ENCODE peak calls at places on chromosomes 12 and 14, in four cellular contexts. One of them, this sample, is unnamed.

GRCh38 chr12:50550530-50551223 is 45.9 kb downstream of the DIP2B start:
- DNase-seq in fibroblast of lung: no peak
- DNase-seq in cardiac fibroblast: peak
- DNase-seq in brain microvascular endothelial cell: no peak
- DNase-seq in this sample: no peak

GRCh38 chr12:104951759-104952509 is 6.2 kb downstream of the SLC41A2 start:
- DNase-seq in fibroblast of lung: peak
- DNase-seq in cardiac fibroblast: peak
- DNase-seq in brain microvascular endothelial cell: peak
- DNase-seq in this sample: no peak

GRCh38 chr14:85087201-85087600 is 442.7 kb upstream of the FLRT2 start:
- DNase-seq in fibroblast of lung: peak
- DNase-seq in cardiac fibroblast: peak
- DNase-seq in brain microvascular endothelial cell: no peak
- DNase-seq in this sample: no peak

GRCh38 chr12:85036736-85037135 is 585 bp downstream of the LRRIQ1 start:
- DNase-seq in fibroblast of lung: no peak
- DNase-seq in cardiac fibroblast: no peak
- DNase-seq in brain microvascular endothelial cell: no peak
- DNase-seq in this sample: no peak

GRCh38 chr12:104462931-104463339 is 6.2 kb downstream of the CHST11 start:
- DNase-seq in fibroblast of lung: no peak
- DNase-seq in cardiac fibroblast: no peak
- DNase-seq in brain microvascular endothelial cell: no peak
- DNase-seq in this sample: no peak

GRCh38 chr14:24513009-24513408 is 4.9 kb upstream of the CMA1 start:
- DNase-seq in fibroblast of lung: no peak
- DNase-seq in cardiac fibroblast: peak
- DNase-seq in brain microvascular endothelial cell: no peak
- DNase-seq in this sample: no peak

GRCh38 chr12:30105505-30105904 is 321.8 kb upstream of the TMTC1 start:
- DNase-seq in fibroblast of lung: no peak
- DNase-seq in cardiac fibroblast: no peak
- DNase-seq in brain microvascular endothelial cell: no peak
- DNase-seq in this sample: no peak

GRCh38 chr12:107492393-107493134 is 193.0 kb upstream of the PWP1 start:
- DNase-seq in fibroblast of lung: no peak
- DNase-seq in cardiac fibroblast: no peak
- DNase-seq in brain microvascular endothelial cell: no peak
- DNase-seq in this sample: no peak

GRCh38 chr12:13154851-13155250 is 41.7 kb upstream of the EMP1 start:
- DNase-seq in fibroblast of lung: no peak
- DNase-seq in cardiac fibroblast: no peak
- DNase-seq in brain microvascular endothelial cell: no peak
- DNase-seq in this sample: no peak

GRCh38 chr12:53497461-53497860 is 1.8 kb downstream of the MAP3K12 start:
- DNase-seq in fibroblast of lung: no peak
- DNase-seq in cardiac fibroblast: no peak
- DNase-seq in brain microvascular endothelial cell: no peak
- DNase-seq in this sample: no peak

GRCh38 chr12:51678086-51678724 is 87.2 kb downstream of the SCN8A start:
- DNase-seq in fibroblast of lung: peak
- DNase-seq in cardiac fibroblast: peak
- DNase-seq in brain microvascular endothelial cell: peak
- DNase-seq in this sample: peak

GRCh38 chr12:5440973-5441372 is 9.1 kb downstream of the NTF3 start:
- DNase-seq in fibroblast of lung: no peak
- DNase-seq in cardiac fibroblast: no peak
- DNase-seq in brain microvascular endothelial cell: no peak
- DNase-seq in this sample: no peak

GRCh38 chr14:75339059-75339458 is 60.4 kb downstream of the FOS start:
- DNase-seq in fibroblast of lung: peak
- DNase-seq in cardiac fibroblast: peak
- DNase-seq in brain microvascular endothelial cell: no peak
- DNase-seq in this sample: no peak

GRCh38 chr14:89340200-89340667 is 76.8 kb downstream of the FOXN3 start:
- DNase-seq in fibroblast of lung: peak
- DNase-seq in cardiac fibroblast: peak
- DNase-seq in brain microvascular endothelial cell: no peak
- DNase-seq in this sample: no peak

GRCh38 chr14:86942939-86943338 is 1050.0 kb downstream of the GALC start:
- DNase-seq in fibroblast of lung: no peak
- DNase-seq in cardiac fibroblast: no peak
- DNase-seq in brain microvascular endothelial cell: no peak
- DNase-seq in this sample: no peak

GRCh38 chr12:131091413-131091975 is 137.8 kb downstream of the ADGRD1 start:
- DNase-seq in fibroblast of lung: no peak
- DNase-seq in cardiac fibroblast: peak
- DNase-seq in brain microvascular endothelial cell: no peak
- DNase-seq in this sample: no peak

GRCh38 chr14:96363751-96364336 is 518 bp downstream of the GSKIP start:
- DNase-seq in fibroblast of lung: peak
- DNase-seq in cardiac fibroblast: peak
- DNase-seq in brain microvascular endothelial cell: peak
- DNase-seq in this sample: no peak

GRCh38 chr14:54174437-54174836 is 217.8 kb upstream of the BMP4 start:
- DNase-seq in fibroblast of lung: peak
- DNase-seq in cardiac fibroblast: no peak
- DNase-seq in brain microvascular endothelial cell: no peak
- DNase-seq in this sample: no peak

GRCh38 chr12:17954788-17955187 is 135.2 kb downstream of the RERGL start:
- DNase-seq in fibroblast of lung: no peak
- DNase-seq in cardiac fibroblast: peak
- DNase-seq in brain microvascular endothelial cell: no peak
- DNase-seq in this sample: no peak

GRCh38 chr14:88005050-88005481 is at the start of gene GPR65:
- DNase-seq in fibroblast of lung: no peak
- DNase-seq in cardiac fibroblast: peak
- DNase-seq in brain microvascular endothelial cell: no peak
- DNase-seq in this sample: no peak

GRCh38 chr12:75870878-75871277 is 160.7 kb downstream of the PHLDA1 start:
- DNase-seq in fibroblast of lung: peak
- DNase-seq in cardiac fibroblast: peak
- DNase-seq in brain microvascular endothelial cell: no peak
- DNase-seq in this sample: no peak

GRCh38 chr12:114440450-114441383 is 34.8 kb upstream of the TBX5 start:
- DNase-seq in fibroblast of lung: no peak
- DNase-seq in cardiac fibroblast: no peak
- DNase-seq in brain microvascular endothelial cell: no peak
- DNase-seq in this sample: no peak

GRCh38 chr14:54603362-54603761 is 36.4 kb downstream of the SAMD4A start:
- DNase-seq in fibroblast of lung: peak
- DNase-seq in cardiac fibroblast: peak
- DNase-seq in brain microvascular endothelial cell: no peak
- DNase-seq in this sample: no peak

GRCh38 chr12:55188974-55189556 is 31.8 kb upstream of the OR10A7 start:
- DNase-seq in fibroblast of lung: peak
- DNase-seq in cardiac fibroblast: peak
- DNase-seq in brain microvascular endothelial cell: peak
- DNase-seq in this sample: peak

GRCh38 chr12:29163146-29163545 is 14.1 kb downstream of the FAR2 start:
- DNase-seq in fibroblast of lung: no peak
- DNase-seq in cardiac fibroblast: no peak
- DNase-seq in brain microvascular endothelial cell: no peak
- DNase-seq in this sample: no peak

GRCh38 chr12:69415471-69416275 is 54.5 kb upstream of the FRS2 start:
- DNase-seq in fibroblast of lung: peak
- DNase-seq in cardiac fibroblast: peak
- DNase-seq in brain microvascular endothelial cell: peak
- DNase-seq in this sample: peak

GRCh38 chr12:52804029-52804428 is 8.1 kb upstream of the KRT3 start:
- DNase-seq in fibroblast of lung: no peak
- DNase-seq in cardiac fibroblast: no peak
- DNase-seq in brain microvascular endothelial cell: no peak
- DNase-seq in this sample: no peak

GRCh38 chr12:47071241-47071852 is 8.1 kb upstream of the PCED1B start:
- DNase-seq in fibroblast of lung: no peak
- DNase-seq in cardiac fibroblast: peak
- DNase-seq in brain microvascular endothelial cell: no peak
- DNase-seq in this sample: no peak

GRCh38 chr12:52137746-52138145 is 54.1 kb downstream of the KRT80 start:
- DNase-seq in fibroblast of lung: no peak
- DNase-seq in cardiac fibroblast: no peak
- DNase-seq in brain microvascular endothelial cell: no peak
- DNase-seq in this sample: no peak

GRCh38 chr12:126747530-126748149 is 1519.3 kb upstream of the TMEM132C start:
- DNase-seq in fibroblast of lung: no peak
- DNase-seq in cardiac fibroblast: peak
- DNase-seq in brain microvascular endothelial cell: peak
- DNase-seq in this sample: no peak

GRCh38 chr14:90656986-90657385 is 159.2 kb downstream of the TTC7B start:
- DNase-seq in fibroblast of lung: no peak
- DNase-seq in cardiac fibroblast: no peak
- DNase-seq in brain microvascular endothelial cell: no peak
- DNase-seq in this sample: no peak

GRCh38 chr12:109461846-109462766 is 15.0 kb downstream of the KCTD10 start:
- DNase-seq in fibroblast of lung: peak
- DNase-seq in cardiac fibroblast: peak
- DNase-seq in brain microvascular endothelial cell: peak
- DNase-seq in this sample: peak

GRCh38 chr12:67331123-67331522 is 62.0 kb downstream of the CAND1 start:
- DNase-seq in fibroblast of lung: no peak
- DNase-seq in cardiac fibroblast: no peak
- DNase-seq in brain microvascular endothelial cell: no peak
- DNase-seq in this sample: no peak

GRCh38 chr14:74967618-74968017 is 12.2 kb upstream of the PGF start:
- DNase-seq in fibroblast of lung: no peak
- DNase-seq in cardiac fibroblast: no peak
- DNase-seq in brain microvascular endothelial cell: no peak
- DNase-seq in this sample: no peak

GRCh38 chr12:38152816-38153736 is 163.5 kb upstream of the ALG10B start:
- DNase-seq in fibroblast of lung: no peak
- DNase-seq in cardiac fibroblast: no peak
- DNase-seq in brain microvascular endothelial cell: no peak
- DNase-seq in this sample: no peak

GRCh38 chr14:77707355-77707723 is 484 bp downstream of the ALKBH1 start:
- DNase-seq in fibroblast of lung: peak
- DNase-seq in cardiac fibroblast: peak
- DNase-seq in brain microvascular endothelial cell: peak
- DNase-seq in this sample: peak

GRCh38 chr12:3680919-3681594 is 71.9 kb downstream of the CRACR2A start:
- DNase-seq in fibroblast of lung: peak
- DNase-seq in cardiac fibroblast: peak
- DNase-seq in brain microvascular endothelial cell: peak
- DNase-seq in this sample: no peak

GRCh38 chr12:53757095-53757770 is 5.5 kb upstream of the CISTR start:
- DNase-seq in fibroblast of lung: peak
- DNase-seq in cardiac fibroblast: peak
- DNase-seq in brain microvascular endothelial cell: peak
- DNase-seq in this sample: peak

GRCh38 chr12:272942-273906 is 10.6 kb upstream of the SLC6A13 start:
- DNase-seq in fibroblast of lung: no peak
- DNase-seq in cardiac fibroblast: no peak
- DNase-seq in brain microvascular endothelial cell: peak
- DNase-seq in this sample: no peak

GRCh38 chr12:52872644-52873384 is 24.0 kb upstream of the KRT78 start:
- DNase-seq in fibroblast of lung: no peak
- DNase-seq in cardiac fibroblast: no peak
- DNase-seq in brain microvascular endothelial cell: no peak
- DNase-seq in this sample: no peak